ENCODE peak calls at places on chromosome 14, in nine cellular contexts. J, R, U, E, I, A, L, D and Y are unnamed samples.

GRCh38 chr14:70188292-70188607 is 501 bp downstream of the SLC8A3 start:
- DNase-seq in J (no peak), R (no peak), U (no peak), E (no peak), I (no peak), A (no peak), L (no peak), D (no peak), Y (no peak)

GRCh38 chr14:106733771-106734170 is 1207.4 kb downstream of the TMEM121 start:
- DNase-seq in J (no peak), R (no peak), U (no peak), E (no peak), I (no peak), A (no peak), L (no peak), D (no peak), Y (no peak)

GRCh38 chr14:104698688-104699425 is 9.4 kb downstream of the INF2 start:
- DNase-seq in J (no peak), R (no peak), U (no peak), E (peak; percentile 74), I (no peak), A (peak; percentile 77), L (no peak), D (no peak), Y (no peak)

GRCh38 chr14:105005329-105005928 is 15.5 kb downstream of the CDCA4 start:
- DNase-seq in J (no peak), R (no peak), U (no peak), E (no peak), I (no peak), A (no peak), L (no peak), D (no peak), Y (no peak)

GRCh38 chr14:28412076-28412475 is 354.5 kb upstream of the FOXG1 start:
- DNase-seq in J (no peak), R (no peak), U (no peak), E (no peak), I (no peak), A (no peak), L (no peak), D (no peak), Y (no peak)

GRCh38 chr14:76514599-76514998 is 138.7 kb downstream of the ESRRB start:
- DNase-seq in J (no peak), R (peak; percentile 89), U (peak; percentile 10), E (no peak), I (no peak), A (no peak), L (no peak), D (no peak), Y (no peak)

GRCh38 chr14:75277000-75277795 is 1.4 kb upstream of the FOS start:
- DNase-seq in J (peak; percentile 88), R (peak; percentile 61), U (peak; percentile 83), E (peak; percentile 90), I (peak; percentile 62), A (peak; percentile 91), L (peak; percentile 91), D (peak; percentile 90), Y (peak; percentile 86)

GRCh38 chr14:72519543-72519942 is 374.4 kb downstream of the DPF3 start:
- DNase-seq in J (no peak), R (no peak), U (no peak), E (no peak), I (no peak), A (no peak), L (no peak), D (no peak), Y (no peak)

GRCh38 chr14:48391661-48392060 is 716.3 kb upstream of the MDGA2 start:
- DNase-seq in J (no peak), R (no peak), U (no peak), E (no peak), I (no peak), A (no peak), L (no peak), D (no peak), Y (no peak)

GRCh38 chr14:70885343-70886014 is 21.8 kb upstream of the PCNX1 start:
- DNase-seq in J (no peak), R (no peak), U (no peak), E (peak; percentile 21), I (no peak), A (no peak), L (no peak), D (no peak), Y (no peak)

GRCh38 chr14:87049886-87050820 is 942.8 kb downstream of the GALC start:
- DNase-seq in J (no peak), R (peak; percentile 66), U (peak; percentile 70), E (no peak), I (no peak), A (no peak), L (no peak), D (no peak), Y (no peak)

GRCh38 chr14:64501326-64502171 is 2.1 kb downstream of the ZBTB25 start:
- DNase-seq in J (peak; percentile 70), R (no peak), U (peak; percentile 76), E (peak; percentile 80), I (peak; percentile 56), A (peak; percentile 38), L (no peak), D (peak; percentile 32), Y (peak; percentile 56)
- H3K4me3 ChIP-seq in J (peak overlapping the region; percentile 93), R (peak overlapping the region; percentile 87), U (no peak overlapping the region), E (peak overlapping the region; percentile 3), I (peak overlapping the region; percentile 95), A (peak overlapping the region; percentile 97), L (peak overlapping the region; percentile 79), D (peak overlapping the region; percentile 89), Y (no peak overlapping the region)

GRCh38 chr14:94164685-94165431 is 9.3 kb upstream of the PPP4R4 start:
- DNase-seq in J (no peak), R (no peak), U (no peak), E (no peak), I (no peak), A (no peak), L (no peak), D (no peak), Y (no peak)

GRCh38 chr14:94162466-94162865 is 11.7 kb upstream of the PPP4R4 start:
- DNase-seq in J (no peak), R (no peak), U (no peak), E (no peak), I (no peak), A (no peak), L (no peak), D (no peak), Y (no peak)

GRCh38 chr14:94163806-94164205 is 10.3 kb upstream of the PPP4R4 start:
- DNase-seq in J (no peak), R (no peak), U (no peak), E (no peak), I (no peak), A (no peak), L (no peak), D (no peak), Y (no peak)

GRCh38 chr14:94161087-94161486 is 13.0 kb upstream of the PPP4R4 start:
- DNase-seq in J (no peak), R (no peak), U (no peak), E (no peak), I (no peak), A (no peak), L (no peak), D (no peak), Y (no peak)

DNA sequence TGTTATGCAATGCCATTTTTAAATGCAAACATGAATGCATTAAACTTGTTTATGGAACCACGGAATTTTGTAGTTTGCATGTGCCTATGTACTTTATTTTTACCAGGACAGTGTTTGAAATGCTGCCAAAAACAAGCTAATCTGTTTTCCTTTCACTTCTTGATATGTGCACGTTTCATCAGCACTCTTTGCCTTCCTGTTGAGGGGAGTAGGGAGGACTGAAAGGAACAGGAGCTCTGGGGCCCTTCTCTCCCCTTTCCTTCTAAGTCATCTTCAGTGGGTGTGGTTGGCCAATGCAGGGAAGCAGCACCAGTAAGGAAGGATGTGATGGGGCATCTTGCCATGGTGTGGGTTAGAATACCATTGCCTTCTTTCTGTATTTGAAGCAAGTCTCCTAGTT is 12.1 kb upstream of the PPP4R4 start:
- DNase-seq in J (no peak), R (no peak), U (no peak), E (no peak), I (no peak), A (no peak), L (no peak), D (no peak), Y (no peak)
- H3K4me1 ChIP-seq in J (no peaks in the 10 kb centered on the region), R (peaks cover 5% of the 10 kb centered on the region), U (no peaks in the 10 kb centered on the region), E (no peaks in the 10 kb centered on the region), I (peaks cover 8% of the 10 kb centered on the region), A (peaks cover 5% of the 10 kb centered on the region), L (no peaks in the 10 kb centered on the region), D (peaks cover 22% of the 10 kb centered on the region), Y (peaks cover 6% of the 10 kb centered on the region)

DNA sequence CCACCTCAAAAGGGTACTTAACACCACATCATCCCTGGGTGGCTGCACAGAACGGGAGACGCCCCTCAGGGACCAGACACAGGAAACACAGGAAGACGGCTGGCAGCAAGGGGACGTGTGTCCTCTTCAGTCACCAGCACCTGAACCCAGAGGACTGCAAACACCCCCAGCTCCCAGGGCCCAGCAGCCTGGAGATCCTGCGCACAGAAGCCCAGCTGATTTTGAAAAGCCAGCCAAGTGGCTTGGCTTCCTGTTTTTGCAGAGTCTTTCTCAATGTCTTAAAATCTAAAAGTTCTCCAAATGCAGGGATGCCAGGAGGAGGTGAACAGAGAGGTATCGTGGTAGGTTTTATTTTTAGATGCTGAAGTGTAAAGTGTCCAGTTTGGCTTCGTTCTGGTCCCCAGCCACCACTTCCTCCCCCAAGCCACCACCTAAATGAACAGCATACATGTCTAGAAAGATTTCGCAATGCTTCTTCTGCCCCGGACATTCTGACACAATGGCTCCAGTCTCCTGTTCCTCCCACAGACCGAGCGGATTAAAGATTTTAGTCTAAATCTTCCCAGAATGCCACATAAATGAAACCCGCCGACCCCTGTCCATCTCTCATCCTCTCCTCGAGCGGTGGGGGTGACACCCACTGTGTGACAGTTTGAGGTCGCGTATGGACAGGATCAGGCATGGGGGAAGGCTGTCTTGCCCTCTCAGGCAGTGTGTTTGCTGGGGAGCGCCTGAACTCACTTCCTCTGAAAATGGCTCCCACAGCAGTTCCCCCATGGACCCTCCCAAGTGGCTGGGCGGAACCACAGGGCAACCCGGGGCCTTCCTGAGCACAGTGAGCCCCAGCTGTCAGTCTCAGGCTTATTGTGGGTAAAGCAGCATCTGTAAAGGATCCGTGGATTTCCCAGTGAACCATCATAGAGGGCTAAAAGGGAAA is 41.6 kb downstream of the ITPK1 start:
- DNase-seq in J (peak; percentile 52), R (peak; percentile 37), U (no peak), E (no peak), I (no peak), A (peak; percentile 52), L (no peak), D (no peak), Y (peak; percentile 54)
- H3K4me3 ChIP-seq in J (peak overlapping the region; percentile 0), R (no peak overlapping the region), U (no peak overlapping the region), E (no peak overlapping the region), I (no peak overlapping the region), A (peak overlapping the region; percentile 6), L (no peak overlapping the region), D (no peak overlapping the region), Y (no peak overlapping the region)

DNA sequence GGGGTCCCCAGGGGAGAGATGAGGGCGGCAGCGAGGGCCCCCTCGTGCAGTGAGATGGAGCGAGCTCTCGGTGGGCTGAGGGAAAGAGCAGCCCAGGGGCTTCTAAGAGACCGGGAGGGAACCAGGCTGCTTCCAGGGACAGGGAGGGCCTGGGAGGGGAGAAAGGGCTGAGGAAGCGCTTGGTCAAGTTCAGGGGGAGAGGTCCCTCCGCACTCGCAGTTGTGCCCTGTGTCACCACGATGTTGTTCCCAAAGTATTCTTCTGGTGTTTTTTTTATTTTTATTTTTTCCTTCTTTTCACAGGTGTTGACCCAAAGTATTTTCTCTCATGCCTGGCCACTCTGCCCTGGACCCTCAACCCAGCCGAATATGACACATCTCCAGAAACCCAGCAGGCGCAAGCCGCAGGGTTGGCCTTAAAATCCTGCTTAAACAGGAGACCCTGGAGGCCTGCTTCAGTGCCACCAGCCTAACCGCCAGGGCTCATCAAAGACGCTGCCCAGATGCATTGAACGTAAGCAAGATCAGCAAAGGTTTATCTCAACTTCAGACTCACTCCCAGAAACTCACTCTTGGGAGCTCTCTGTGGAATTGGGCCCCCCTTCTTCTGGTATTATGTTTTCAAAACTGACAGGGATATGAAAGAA is 16.2 kb downstream of the TNFAIP2 start:
- DNase-seq in J (no peak), R (no peak), U (no peak), E (no peak), I (no peak), A (no peak), L (no peak), D (no peak), Y (no peak)
- H3K4me1 ChIP-seq in J (peaks cover 9% of the 10 kb centered on the region), R (no peaks in the 10 kb centered on the region), U (peaks cover 5% of the 10 kb centered on the region), E (peaks cover 14% of the 10 kb centered on the region), I (peaks cover 4% of the 10 kb centered on the region), A (peaks cover 16% of the 10 kb centered on the region), L (peaks cover 8% of the 10 kb centered on the region), D (no peaks in the 10 kb centered on the region), Y (peaks cover 6% of the 10 kb centered on the region)